ENCODE peak calls at places on chromosomes 1 and 21, in nine cellular contexts. C is transverse colon, K is fibroblast of lung, V is left ventricle myocardium inferior, Q is kidney, T is cardiac muscle cell, W is right lobe of liver, M is pancreas, P is tibial artery. B is an unnamed sample.

GRCh38 chr1:216566809-216567208 is 143.6 kb upstream of the USH2A start:
- DNase-seq in C (no peak), K (peak; percentile 64), V (no peak), Q (no peak), T (peak; percentile 52), W (no peak), M (no peak), P (no peak), B (no peak)

GRCh38 chr1:201176931-201177330 is 13.7 kb upstream of the IGFN1 start:
- DNase-seq in C (peak; percentile 30), K (no peak), V (no peak), Q (no peak), T (no peak), W (no peak), M (no peak), P (no peak), B (no peak)

GRCh38 chr1:200873116-200873670 is 412 bp downstream of the GPR25 start:
- DNase-seq in C (no peak), K (no peak), V (no peak), Q (no peak), T (peak; percentile 13), W (no peak), M (peak; percentile 79), P (no peak), B (no peak)

GRCh38 chr1:84603941-84604830 is 29.9 kb upstream of the CTBS start:
- DNase-seq in C (no peak), K (peak; percentile 60), V (peak; percentile 23), Q (no peak), T (peak; percentile 90), W (no peak), M (no peak), P (peak; percentile 57), B (no peak)

GRCh38 chr1:201346337-201346939 is 31.0 kb downstream of the TNNT2 start:
- DNase-seq in C (peak; percentile 47), K (peak; percentile 67), V (no peak), Q (peak; percentile 42), T (peak; percentile 65), W (no peak), M (peak; percentile 16), P (no peak), B (peak; percentile 17)

GRCh38 chr1:216600730-216601426 is 122.4 kb downstream of the ESRRG start:
- DNase-seq in C (peak; percentile 79), K (peak; percentile 87), V (peak; percentile 73), Q (peak; percentile 85), T (peak; percentile 84), W (peak; percentile 81), M (peak; percentile 84), P (peak; percentile 58), B (peak; percentile 83)

GRCh38 chr21:45970674-45971486 is 10.7 kb upstream of the COL6A1 start:
- DNase-seq in C (peak; percentile 54), K (peak; percentile 58), V (peak; percentile 76), Q (peak; percentile 87), T (peak; percentile 68), W (peak; percentile 62), M (peak; percentile 85), P (peak; percentile 53), B (no peak)

GRCh38 chr1:190477687-190478192 is at the start of gene BRINP3:
- DNase-seq in C (no peak), K (no peak), V (no peak), Q (no peak), T (no peak), W (no peak), M (no peak), P (no peak), B (no peak)

GRCh38 chr1:21840981-21841380 is 28.9 kb downstream of the LDLRAD2 start:
- DNase-seq in C (no peak), K (no peak), V (no peak), Q (no peak), T (no peak), W (no peak), M (no peak), P (no peak), B (no peak)

GRCh38 chr1:211951856-211952255 is 83.5 kb downstream of the INTS7 start:
- DNase-seq in C (no peak), K (peak; percentile 11), V (no peak), Q (no peak), T (peak; percentile 44), W (no peak), M (no peak), P (no peak), B (no peak)

GRCh38 chr1:214471458-214471857 is 79.9 kb downstream of the PTPN14 start:
- DNase-seq in C (no peak), K (no peak), V (no peak), Q (no peak), T (no peak), W (no peak), M (no peak), P (no peak), B (no peak)

GRCh38 chr1:214474467-214474866 is 76.9 kb downstream of the PTPN14 start:
- DNase-seq in C (no peak), K (no peak), V (no peak), Q (no peak), T (no peak), W (no peak), M (no peak), P (no peak), B (no peak)

GRCh38 chr1:214472362-214472761 is 79.0 kb downstream of the PTPN14 start:
- DNase-seq in C (no peak), K (no peak), V (no peak), Q (no peak), T (peak; percentile 29), W (no peak), M (no peak), P (no peak), B (no peak)

GRCh38 chr1:214475331-214475730 is 76.1 kb downstream of the PTPN14 start:
- DNase-seq in C (no peak), K (no peak), V (no peak), Q (no peak), T (no peak), W (no peak), M (no peak), P (no peak), B (no peak)

DNA sequence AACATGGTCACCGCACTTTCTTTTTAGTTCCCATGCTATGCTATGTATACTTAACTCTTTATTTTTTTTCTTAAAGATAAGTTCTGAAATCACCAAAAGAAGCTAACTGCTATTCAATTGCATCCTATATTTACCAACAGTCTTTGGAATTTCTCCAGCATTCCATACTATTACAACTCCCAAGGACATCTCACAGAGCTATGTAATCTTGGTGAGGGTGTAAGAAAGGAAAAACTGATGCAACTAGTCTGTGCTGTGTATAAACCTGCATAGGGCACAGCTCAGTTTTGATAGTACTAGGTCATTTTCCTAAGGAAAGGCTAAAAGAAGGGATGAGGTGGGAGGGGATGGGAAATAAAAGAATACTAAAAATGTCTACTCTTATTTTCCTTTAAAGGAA is 78.0 kb downstream of the PTPN14 start:
- DNase-seq in C (no peak), K (peak; percentile 81), V (no peak), Q (no peak), T (peak; percentile 89), W (no peak), M (no peak), P (no peak), B (no peak)
- H3K27ac ChIP-seq in C (no peak overlapping the region), K (no peak overlapping the region), V (no peak overlapping the region), Q (no peak overlapping the region), T (no peak overlapping the region), W (no peak overlapping the region), M (no peak overlapping the region), P (no peak overlapping the region), B (no peak overlapping the region)

GRCh38 chr21:38250991-38251418 is 5.8 kb upstream of the KCNJ15 start:
- DNase-seq in C (no peak), K (no peak), V (no peak), Q (no peak), T (no peak), W (no peak), M (no peak), P (no peak), B (no peak)
- H3K36me3 ChIP-seq in C (no peaks in the 10 kb centered on the region), K (no peaks in the 10 kb centered on the region), V (no peaks in the 10 kb centered on the region), Q (no peaks in the 10 kb centered on the region), T (no peaks in the 10 kb centered on the region), W (no peaks in the 10 kb centered on the region), M (no peaks in the 10 kb centered on the region), P (no peaks in the 10 kb centered on the region), B (no peaks in the 10 kb centered on the region)

GRCh38 chr1:246111570-246111969 is 395.5 kb downstream of the SMYD3 start:
- DNase-seq in C (no peak), K (no peak), V (no peak), Q (no peak), T (no peak), W (no peak), M (no peak), P (no peak), B (no peak)
- H3K4me1 ChIP-seq in C (no peaks in the 10 kb centered on the region), K (peaks cover 3% of the 10 kb centered on the region), V (no peaks in the 10 kb centered on the region), Q (no peaks in the 10 kb centered on the region), T (no peaks in the 10 kb centered on the region), W (no peaks in the 10 kb centered on the region), M (no peaks in the 10 kb centered on the region), P (no peaks in the 10 kb centered on the region), B (peaks cover 3% of the 10 kb centered on the region)

DNA sequence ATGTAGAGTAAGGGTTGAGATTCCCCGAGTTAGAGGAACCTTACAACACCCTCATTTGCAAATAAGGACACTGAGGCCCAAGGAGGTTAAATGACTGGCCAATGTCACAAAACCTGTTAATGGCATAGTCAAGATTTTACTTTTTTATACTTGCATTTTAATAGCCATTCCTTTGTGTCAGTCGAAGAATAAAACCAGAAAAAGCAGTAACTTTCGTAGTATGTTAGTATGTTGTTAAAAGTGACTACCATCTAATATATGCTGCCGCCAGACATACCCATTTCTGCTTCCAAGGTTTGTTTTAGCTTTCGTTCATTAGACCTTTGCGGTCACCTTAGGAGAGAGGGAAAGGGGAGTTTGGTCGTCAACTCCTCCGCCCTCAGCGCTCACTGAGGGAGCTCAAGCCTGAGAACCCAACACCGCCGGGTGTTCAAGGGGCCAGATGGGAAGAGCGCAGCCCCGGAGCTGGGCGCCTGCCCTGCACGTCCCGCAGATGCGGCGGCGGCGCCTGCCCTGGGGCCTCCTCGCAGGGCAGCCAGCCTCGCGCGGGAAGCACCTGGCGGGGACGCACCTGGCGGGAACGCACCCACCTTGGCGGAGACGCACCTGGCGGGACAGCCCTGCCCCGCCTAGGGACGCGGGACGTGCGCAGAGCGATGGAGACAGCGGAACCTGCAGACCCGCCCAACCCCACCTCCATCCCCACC is 466 bp downstream of the VPS26C start:
- DNase-seq in C (no peak), K (peak; percentile 32), V (no peak), Q (peak; percentile 91), T (peak; percentile 44), W (no peak), M (peak; percentile 88), P (peak; percentile 40), B (peak; percentile 80)
- H3K27ac ChIP-seq in C (peak overlapping the region; percentile 98), K (peak overlapping the region; percentile 99), V (peak overlapping the region; percentile 100), Q (peak overlapping the region; percentile 98), T (peak overlapping the region; percentile 98), W (peak overlapping the region; percentile 96), M (peak overlapping the region; percentile 98), P (peak overlapping the region; percentile 98), B (peak overlapping the region; percentile 98)

GRCh38 chr1:93874025-93874651 is 4.9 kb downstream of the DNTTIP2 start:
- DNase-seq in C (no peak), K (peak; percentile 55), V (no peak), Q (no peak), T (peak; percentile 65), W (no peak), M (no peak), P (no peak), B (no peak)

GRCh38 chr1:93876284-93876683 is 2.7 kb downstream of the DNTTIP2 start:
- DNase-seq in C (no peak), K (no peak), V (no peak), Q (no peak), T (no peak), W (no peak), M (no peak), P (no peak), B (no peak)

GRCh38 chr1:93869653-93870052 is 9.4 kb downstream of the DNTTIP2 start:
- DNase-seq in C (no peak), K (no peak), V (no peak), Q (no peak), T (no peak), W (no peak), M (no peak), P (no peak), B (no peak)

GRCh38 chr1:93871356-93871755 is 7.7 kb downstream of the DNTTIP2 start:
- DNase-seq in C (no peak), K (no peak), V (no peak), Q (no peak), T (no peak), W (no peak), M (no peak), P (no peak), B (no peak)
- H3K36me3 ChIP-seq in C (peaks cover 68% of the 10 kb centered on the region), K (peaks cover 5% of the 10 kb centered on the region), V (peaks cover 89% of the 10 kb centered on the region), Q (peaks cover 65% of the 10 kb centered on the region), T (peaks cover 64% of the 10 kb centered on the region), W (no peaks in the 10 kb centered on the region), M (no peaks in the 10 kb centered on the region), P (peaks cover 65% of the 10 kb centered on the region), B (peaks cover 82% of the 10 kb centered on the region)